ENCODE peak calls at places on chromosomes 4 and X, in ten cellular contexts. G is CD8-positive, alpha-beta memory T cell; D is HepG2; L is heart left ventricle; F is GM23338; M is gastrocnemius medialis; W is suprapubic skin; B is RWPE2; H is hepatocyte; Q is astrocyte. C is an unnamed sample.

GRCh38 chrX:70433848-70434351 is 10.7 kb upstream of the DLG3 start:
- DNase-seq in G (peak), D (peak), L (peak), F (peak), M (peak), W (no peak), B (no peak), H (peak), Q (peak), C (peak)

GRCh38 chrX:106263817-106264216 is 95.7 kb downstream of the PWWP3B start:
- DNase-seq in G (no peak), D (no peak), L (no peak), F (no peak), M (no peak), W (no peak), B (no peak), H (no peak), Q (peak), C (peak)

GRCh38 chr4:3122081-3122563 is 47.6 kb downstream of the HTT start:
- DNase-seq in G (no peak), D (no peak), L (no peak), F (no peak), M (no peak), W (no peak), B (no peak), H (peak), Q (peak), C (peak)

GRCh38 chr4:55303818-55304217 is 42.2 kb upstream of the SRD5A3 start:
- DNase-seq in G (no peak), D (no peak), L (peak), F (no peak), M (no peak), W (no peak), B (no peak), H (peak), Q (peak), C (no peak)

GRCh38 chr4:186900980-186901379 is 177.3 kb upstream of the FAT1 start:
- DNase-seq in G (no peak), D (peak), L (no peak), F (no peak), M (no peak), W (no peak), B (no peak), H (no peak), Q (peak), C (no peak)

GRCh38 chr4:169823685-169824084 is 65.9 kb upstream of the HPF1 start:
- DNase-seq in G (no peak), D (peak), L (peak), F (peak), M (no peak), W (no peak), B (no peak), H (peak), Q (peak), C (peak)

GRCh38 chrX:110210417-110211139 is 107.3 kb downstream of the AMMECR1 start:
- DNase-seq in G (no peak), D (peak), L (no peak), F (no peak), M (no peak), W (no peak), B (no peak), H (no peak), Q (peak), C (no peak)

GRCh38 chrX:100587846-100588245 is 3.1 kb downstream of the TNMD start:
- DNase-seq in G (no peak), D (no peak), L (no peak), F (no peak), M (no peak), W (no peak), B (no peak), H (peak), Q (no peak), C (no peak)

GRCh38 chr4:95362906-95363578 is 185.7 kb downstream of the UNC5C start:
- DNase-seq in G (no peak), D (peak), L (no peak), F (peak), M (no peak), W (no peak), B (no peak), H (peak), Q (peak), C (peak)

GRCh38 chrX:39835776-39836175 is 262.0 kb downstream of the BCOR start:
- DNase-seq in G (no peak), D (no peak), L (no peak), F (no peak), M (no peak), W (no peak), B (no peak), H (no peak), Q (no peak), C (no peak)

GRCh38 chr4:82287720-82288119 is 86.1 kb downstream of the HNRNPD start:
- DNase-seq in G (no peak), D (no peak), L (no peak), F (no peak), M (no peak), W (no peak), B (no peak), H (peak), Q (no peak), C (no peak)

GRCh38 chrX:27915617-27916016 is 65.6 kb downstream of the DCAF8L1 start:
- DNase-seq in G (no peak), D (no peak), L (no peak), F (no peak), M (no peak), W (no peak), B (no peak), H (no peak), Q (no peak), C (peak)

GRCh38 chr4:86846921-86847320 is 2.3 kb downstream of the SLC10A6 start:
- DNase-seq in G (no peak), D (no peak), L (no peak), F (no peak), M (no peak), W (no peak), B (no peak), H (no peak), Q (peak), C (peak)

GRCh38 chr4:86848732-86849617 is at the start of gene SLC10A6:
- DNase-seq in G (no peak), D (no peak), L (no peak), F (no peak), M (peak), W (no peak), B (no peak), H (no peak), Q (no peak), C (no peak)

GRCh38 chr4:86847576-86847975 is 1.6 kb downstream of the SLC10A6 start:
- DNase-seq in G (no peak), D (no peak), L (no peak), F (no peak), M (no peak), W (no peak), B (no peak), H (no peak), Q (no peak), C (no peak)

GRCh38 chr4:86845593-86845992 is 3.6 kb downstream of the SLC10A6 start:
- DNase-seq in G (no peak), D (no peak), L (no peak), F (no peak), M (no peak), W (no peak), B (no peak), H (no peak), Q (no peak), C (no peak)

GRCh38 chr4:86848136-86848535 is 1.0 kb downstream of the SLC10A6 start:
- DNase-seq in G (no peak), D (no peak), L (no peak), F (no peak), M (no peak), W (no peak), B (no peak), H (no peak), Q (peak), C (no peak)
- H3K27ac ChIP-seq in G (no peak), D (no peak), L (peak), F (no peak), M (peak), W (peak), B (no peak), H (peak), Q (no peak), C (no peak)

DNA sequence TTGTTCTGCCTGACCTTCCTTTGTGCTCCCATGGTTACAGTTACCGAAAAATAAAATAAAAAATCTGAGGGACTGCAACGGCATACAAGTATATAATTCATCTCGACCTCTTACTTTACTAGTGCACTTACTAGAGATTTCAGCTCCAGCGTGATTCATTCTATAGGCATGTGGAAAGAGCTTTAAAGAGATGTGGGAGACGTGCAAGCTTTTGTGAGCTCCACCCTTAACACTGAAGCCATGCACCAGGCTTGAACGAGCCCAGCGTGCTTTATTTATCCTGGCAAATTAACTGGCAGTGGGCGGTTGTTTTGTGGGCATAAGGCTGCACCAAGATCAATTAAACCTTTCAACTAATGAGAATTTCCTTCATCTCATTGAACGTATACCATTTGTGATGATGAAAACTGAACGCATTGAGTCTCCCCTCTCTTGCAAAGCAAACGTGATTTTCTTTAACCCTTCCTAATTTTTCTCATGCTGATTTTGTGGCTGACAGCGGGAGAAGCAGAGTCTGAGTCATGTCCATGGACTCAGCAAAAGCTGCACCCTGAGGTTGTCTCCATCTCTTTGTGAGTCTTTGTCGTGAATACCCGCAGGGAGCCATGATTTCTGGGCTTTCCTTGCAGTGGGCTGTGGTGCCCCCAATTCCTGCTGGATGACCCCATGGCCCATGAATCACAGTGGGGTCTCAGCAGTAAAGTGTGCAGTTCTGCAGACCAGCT is 60.1 kb downstream of the MXRA5 start:
- DNase-seq in G (no peak), D (no peak), L (no peak), F (no peak), M (no peak), W (no peak), B (no peak), H (peak), Q (peak), C (peak)
- H3K4me3 ChIP-seq in G (no peak), D (no peak), L (no peak), F (no peak), M (no peak), W (no peak), B (no peak), H (no peak), Q (peak), C (no peak)

GRCh38 chrX:46575586-46575985 is 2.0 kb downstream of the CHST7 start:
- DNase-seq in G (no peak), D (no peak), L (no peak), F (no peak), M (no peak), W (no peak), B (no peak), H (no peak), Q (no peak), C (no peak)
- H3K27ac ChIP-seq in G (no peak), D (peak), L (peak), F (no peak), M (peak), W (peak), B (peak), H (no peak), Q (no peak), C (no peak)

GRCh38 chrX:86148024-86148511 is at the start of gene DACH2:
- DNase-seq in G (peak), D (peak), L (peak), F (peak), M (peak), W (peak), B (no peak), H (peak), Q (peak), C (peak)
- H3K4me3 ChIP-seq in G (no peak), D (peak), L (peak), F (peak), M (peak), W (peak), B (no peak), H (peak), Q (peak), C (peak)

GRCh38 chrX:79167437-79167836 is 22.9 kb downstream of the GPR174 start:
- DNase-seq in G (no peak), D (no peak), L (no peak), F (no peak), M (no peak), W (no peak), B (no peak), H (no peak), Q (no peak), C (peak)

GRCh38 chrX:79159800-79160199 is 15.3 kb downstream of the GPR174 start:
- DNase-seq in G (no peak), D (no peak), L (no peak), F (no peak), M (no peak), W (no peak), B (no peak), H (no peak), Q (no peak), C (no peak)

GRCh38 chrX:79156818-79157217 is 12.3 kb downstream of the GPR174 start:
- DNase-seq in G (no peak), D (no peak), L (no peak), F (no peak), M (no peak), W (no peak), B (no peak), H (no peak), Q (no peak), C (no peak)

GRCh38 chrX:79161655-79162054 is 17.2 kb downstream of the GPR174 start:
- DNase-seq in G (peak), D (no peak), L (no peak), F (no peak), M (no peak), W (no peak), B (no peak), H (no peak), Q (no peak), C (peak)

GRCh38 chrX:79162076-79162475 is 17.6 kb downstream of the GPR174 start:
- DNase-seq in G (no peak), D (no peak), L (no peak), F (no peak), M (no peak), W (no peak), B (no peak), H (no peak), Q (no peak), C (no peak)
- H3K27ac ChIP-seq in G (peak), D (no peak), L (peak), F (no peak), M (no peak), W (no peak), B (no peak), H (no peak), Q (no peak), C (peak)

DNA sequence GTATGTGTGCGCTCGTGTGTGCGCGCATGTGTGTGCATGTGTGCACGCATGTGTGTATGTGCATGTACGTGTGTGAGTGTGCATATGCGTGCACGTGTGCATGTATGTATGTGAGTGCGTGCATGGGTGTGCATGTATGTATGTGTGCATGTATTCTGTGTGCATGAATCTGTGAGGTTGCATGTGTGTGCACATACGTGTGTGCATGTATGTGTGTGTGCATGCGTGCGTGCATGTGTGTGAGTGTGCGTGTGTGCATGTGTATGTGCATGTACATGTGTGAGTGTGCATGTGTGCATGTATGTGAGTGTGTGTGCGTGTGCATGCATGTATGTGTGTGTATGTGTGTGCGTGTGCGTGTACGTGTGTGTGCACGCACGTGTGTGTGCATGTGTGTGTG is 241.5 kb downstream of the SHOX start:
- DNase-seq in G (no peak), D (no peak), L (no peak), F (no peak), M (no peak), W (no peak), B (no peak), H (no peak), Q (no peak), C (no peak)
- H3K4me3 ChIP-seq in G (no peak), D (no peak), L (no peak), F (no peak), M (no peak), W (no peak), B (no peak), H (no peak), Q (no peak), C (no peak)

GRCh38 chr4:122831515-122832196 is 5.0 kb downstream of the FGF2 start:
- DNase-seq in G (no peak), D (no peak), L (no peak), F (no peak), M (no peak), W (no peak), B (no peak), H (no peak), Q (peak), C (no peak)
- H3K27ac ChIP-seq in G (no peak), D (no peak), L (no peak), F (peak), M (no peak), W (no peak), B (peak), H (no peak), Q (no peak), C (no peak)